ENCODE peak calls at places on chromosome 10, in five cellular contexts. L is HCT116, Q is K562, D is GM12878, X is HepG2. N is an unnamed sample.

GRCh38 chr10:130301026-130301892 is 165.1 kb downstream of the GLRX3 start:
- DNase-seq in L (no peak), Q (no peak), D (no peak), X (no peak), N (no peak)

GRCh38 chr10:120508393-120508792 is 51.4 kb downstream of the PLPP4 start:
- DNase-seq in L (peak; percentile 35), Q (no peak), D (no peak), X (no peak), N (no peak)

GRCh38 chr10:14879055-14879800 is 562 bp downstream of the SUV39H2 start:
- DNase-seq in L (no peak), Q (peak; percentile 22), D (no peak), X (peak; percentile 9), N (no peak)

GRCh38 chr10:78491812-78492211 is 458.1 kb downstream of the RPS24 start:
- DNase-seq in L (no peak), Q (no peak), D (no peak), X (no peak), N (no peak)

GRCh38 chr10:784759-785538 is 95.5 kb upstream of the DIP2C start:
- DNase-seq in L (peak; percentile 58), Q (peak; percentile 45), D (no peak), X (no peak), N (peak; percentile 87)

GRCh38 chr10:20916976-20917375 is 19.9 kb upstream of the NEBL start:
- DNase-seq in L (no peak), Q (no peak), D (no peak), X (no peak), N (no peak)

GRCh38 chr10:73876971-73877370 is 2.6 kb upstream of the CAMK2G start:
- DNase-seq in L (no peak), Q (no peak), D (no peak), X (no peak), N (no peak)

GRCh38 chr10:78560393-78560688 is 508.4 kb upstream of the ZMIZ1 start:
- DNase-seq in L (no peak), Q (no peak), D (no peak), X (no peak), N (no peak)

GRCh38 chr10:117370205-117370604 is 5.0 kb downstream of the PDZD8 start:
- DNase-seq in L (no peak), Q (no peak), D (no peak), X (no peak), N (no peak)

GRCh38 chr10:57692255-57692980 is 575.3 kb downstream of the IPMK start:
- DNase-seq in L (no peak), Q (no peak), D (no peak), X (no peak), N (no peak)

GRCh38 chr10:25758511-25758910 is 175.5 kb upstream of the MYO3A start:
- DNase-seq in L (no peak), Q (no peak), D (no peak), X (no peak), N (no peak)

GRCh38 chr10:128657508-128657907 is 531.3 kb upstream of the MKI67 start:
- DNase-seq in L (no peak), Q (no peak), D (no peak), X (no peak), N (no peak)

GRCh38 chr10:11191673-11192072 is 174.0 kb downstream of the CELF2 start:
- DNase-seq in L (no peak), Q (no peak), D (no peak), X (no peak), N (no peak)

GRCh38 chr10:127236266-127236665 is 39.9 kb upstream of the INSYN2A start:
- DNase-seq in L (no peak), Q (no peak), D (no peak), X (no peak), N (no peak)

GRCh38 chr10:87596351-87596750 is 63.3 kb upstream of the PAPSS2 start:
- DNase-seq in L (no peak), Q (no peak), D (peak; percentile 16), X (no peak), N (no peak)

GRCh38 chr10:132953428-132953827 is 11.1 kb upstream of the CFAP46 start:
- DNase-seq in L (no peak), Q (no peak), D (no peak), X (no peak), N (no peak)

GRCh38 chr10:61903991-61904350 is 2.5 kb downstream of the ARID5B start:
- DNase-seq in L (no peak), Q (no peak), D (no peak), X (no peak), N (no peak)

DNA sequence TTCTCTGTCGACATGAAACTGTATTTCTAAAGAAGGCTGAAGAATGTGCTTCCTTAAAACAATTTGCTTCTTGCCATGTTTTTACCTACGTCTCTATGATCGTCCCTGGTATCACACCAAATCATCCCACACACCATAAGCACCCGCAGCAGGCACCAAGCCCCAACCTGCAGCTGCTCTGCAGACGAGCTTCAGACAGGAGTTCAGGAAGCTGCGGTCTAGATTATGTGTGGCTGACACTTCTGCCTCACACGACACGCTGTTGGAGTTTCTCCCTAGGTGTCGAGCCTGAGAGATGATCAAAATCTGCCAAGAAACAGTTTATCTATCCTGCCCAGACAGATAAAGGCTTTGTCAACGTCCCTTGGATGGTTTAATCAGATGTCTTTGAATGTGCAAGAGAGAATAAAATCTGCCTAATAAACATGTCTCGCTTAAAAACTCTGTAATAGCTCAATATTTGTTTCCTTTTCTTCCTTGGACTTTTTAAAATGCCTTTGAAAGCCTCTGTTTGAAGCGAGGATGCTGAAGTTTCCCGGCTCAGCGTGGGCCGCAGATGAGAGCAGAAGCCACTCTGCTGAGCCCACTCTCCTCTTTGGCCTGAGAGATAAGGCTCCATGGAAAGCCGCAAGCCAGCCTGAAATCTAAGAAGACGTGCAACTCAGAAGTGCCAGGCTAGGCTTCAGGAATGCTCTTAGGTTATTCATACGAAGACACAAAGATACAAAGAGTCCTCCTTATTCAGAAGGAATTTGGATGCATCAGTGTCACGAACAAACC is 158.3 kb upstream of the PFKP start:
- DNase-seq in L (no peak), Q (no peak), D (no peak), X (no peak), N (no peak)
- TF ChIP-seq ZBTB33 in L (no peak), Q (no peak), D (no peak), X (no peak), N (no peak)

GRCh38 chr10:30645340-30645827 is 15.8 kb upstream of the LYZL2 start:
- DNase-seq in L (peak; percentile 12), Q (no peak), D (no peak), X (peak; percentile 9), N (peak; percentile 43)

GRCh38 chr10:30637881-30638467 is 8.4 kb upstream of the LYZL2 start:
- DNase-seq in L (peak; percentile 62), Q (no peak), D (no peak), X (peak; percentile 86), N (no peak)

DNA sequence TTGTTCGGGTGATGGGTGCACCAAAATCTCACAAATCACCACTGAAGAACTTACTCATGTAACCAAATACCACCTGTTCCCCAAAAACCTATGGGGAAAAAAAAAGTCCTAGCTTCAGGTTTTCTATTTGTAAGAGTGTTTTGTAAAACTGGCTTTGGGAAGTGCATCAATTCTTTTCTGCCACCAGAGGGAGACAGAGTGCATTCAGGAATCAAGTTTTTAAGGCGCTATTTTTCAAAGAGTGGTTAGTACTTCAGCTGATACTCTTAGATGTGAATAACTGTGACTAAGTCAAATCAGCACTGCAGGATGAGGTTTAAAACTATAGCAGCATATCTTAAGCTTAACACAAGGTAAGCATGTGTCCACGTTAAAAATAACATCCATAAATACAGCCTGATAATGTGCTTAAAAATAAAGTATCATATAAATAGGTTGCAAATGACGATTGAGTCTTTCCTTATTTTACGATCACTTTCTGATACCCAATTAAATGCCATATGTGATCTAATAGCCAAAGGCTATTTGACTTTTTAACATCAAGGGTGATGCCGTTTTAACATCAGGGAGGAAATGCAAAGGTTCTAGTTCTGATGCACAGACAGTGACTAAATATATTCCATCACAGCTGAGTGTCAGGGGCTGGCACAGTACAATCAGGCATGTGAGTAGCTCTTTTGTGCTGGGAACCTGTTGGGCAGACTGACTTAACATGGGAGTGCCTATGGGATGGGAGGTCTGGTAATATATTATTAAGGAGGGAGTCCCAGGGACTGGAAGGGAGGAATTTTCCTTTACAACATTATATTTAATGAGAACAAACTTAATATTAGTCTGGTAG is 10.6 kb upstream of the LYZL2 start:
- DNase-seq in L (peak; percentile 61), Q (peak; percentile 45), D (no peak), X (peak; percentile 53), N (peak; percentile 48)
- TF ChIP-seq ZBTB33 in L (no peak), Q (no peak), D (no peak), X (no peak), N (no peak)

GRCh38 chr10:5965266-5965665 is 12.1 kb downstream of the IL15RA start:
- DNase-seq in L (no peak), Q (no peak), D (no peak), X (no peak), N (no peak)

GRCh38 chr10:5964736-5965135 is 12.6 kb downstream of the IL15RA start:
- DNase-seq in L (no peak), Q (no peak), D (no peak), X (no peak), N (no peak)

GRCh38 chr10:5963591-5963990 is 13.8 kb downstream of the IL15RA start:
- DNase-seq in L (no peak), Q (no peak), D (no peak), X (no peak), N (no peak)

GRCh38 chr10:5961405-5962100 is 15.8 kb downstream of the IL15RA start:
- DNase-seq in L (no peak), Q (no peak), D (no peak), X (no peak), N (no peak)

GRCh38 chr10:5963071-5963470 is 14.3 kb downstream of the IL15RA start:
- DNase-seq in L (no peak), Q (no peak), D (no peak), X (no peak), N (no peak)
- TF ChIP-seq ZBTB33 in L (no peak), Q (no peak), D (no peak), X (no peak), N (no peak)

GRCh38 chr10:100912013-100912608 is 652 bp upstream of the SLF2 start:
- DNase-seq in L (no peak), Q (peak; percentile 16), D (no peak), X (no peak), N (no peak)

GRCh38 chr10:100911472-100911871 is 1.3 kb upstream of the SLF2 start:
- DNase-seq in L (no peak), Q (no peak), D (no peak), X (no peak), N (no peak)

GRCh38 chr10:100912609-100913469 is at the start of gene SLF2:
- DNase-seq in L (peak; percentile 98), Q (peak; percentile 96), D (peak; percentile 96), X (peak; percentile 97), N (peak; percentile 99)

GRCh38 chr10:100917071-100917470 is 4.3 kb downstream of the SLF2 start:
- DNase-seq in L (no peak), Q (no peak), D (no peak), X (no peak), N (no peak)

DNA sequence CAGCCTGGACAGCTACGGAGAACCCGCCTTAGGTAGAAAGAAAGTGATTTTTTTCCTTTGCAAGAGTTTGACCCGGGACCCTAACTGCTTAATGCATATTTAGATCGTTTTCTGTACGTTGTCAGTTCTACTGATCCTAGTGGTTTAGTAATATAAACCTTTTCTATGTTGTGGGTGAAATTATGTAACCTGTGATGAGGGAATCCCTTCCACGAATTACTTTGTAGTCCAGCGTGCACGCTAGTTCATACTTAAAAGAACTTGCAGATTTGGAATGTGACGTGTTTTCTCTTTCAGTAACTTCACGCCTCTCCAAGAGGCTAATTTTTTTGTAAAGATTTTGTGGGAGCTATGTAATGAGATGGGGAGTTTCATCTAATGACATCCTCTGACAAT is 705 bp downstream of the SLF2 start:
- DNase-seq in L (no peak), Q (no peak), D (no peak), X (no peak), N (no peak)
- TF ChIP-seq ZBTB33 in L (no peak), Q (no peak), D (no peak), X (no peak), N (no peak)

GRCh38 chr10:30365278-30365677 is 16.2 kb upstream of the MTPAP start:
- DNase-seq in L (peak; percentile 40), Q (no peak), D (no peak), X (no peak), N (no peak)
- TF ChIP-seq ZBTB33 in L (no peak), Q (no peak), D (no peak), X (no peak), N (no peak)

N was measured in SK-N-SH.